ENCODE peak calls at places on chromosomes 12 and 14, in ten cellular contexts. H is germinal center; U is A549; F is SW 1271; M is activated T-cell treated with anti-CD3 and anti-CD28 coated beads, Interleukin-2, amount 50 U/mL, for 72 hours; D is naive thymus-derived CD8-positive, alpha-beta T cell; R is GF-D8; L is NCI-H1417; E is AG08395; X is EL. A is an unnamed sample.

GRCh38 chr12:9651265-9651729 is 18.2 kb upstream of the CLEC2D start:
- DNase-seq in H (no peak), U (no peak), F (peak; percentile 57), M (peak; percentile 77), D (peak; percentile 50), R (peak; percentile 57), L (no peak), E (peak; percentile 25), X (peak; percentile 86), A (peak; percentile 37)

GRCh38 chr12:59086124-59086523 is 165.8 kb upstream of the LRIG3 start:
- DNase-seq in H (no peak), U (no peak), F (no peak), M (no peak), D (no peak), R (no peak), L (peak; percentile 91), E (no peak), X (no peak), A (no peak)

GRCh38 chr14:33714527-33715222 is 236.2 kb downstream of the EGLN3 start:
- DNase-seq in H (no peak), U (no peak), F (no peak), M (no peak), D (no peak), R (no peak), L (no peak), E (peak; percentile 46), X (peak; percentile 60), A (no peak)

GRCh38 chr12:78759387-78759786 is 105.2 kb upstream of the SYT1 start:
- DNase-seq in H (no peak), U (no peak), F (no peak), M (no peak), D (no peak), R (no peak), L (no peak), E (peak; percentile 2), X (peak; percentile 12), A (no peak)

GRCh38 chr14:91412939-91413338 is 4.7 kb downstream of the CCDC88C start:
- DNase-seq in H (no peak), U (no peak), F (no peak), M (no peak), D (no peak), R (no peak), L (no peak), E (no peak), X (no peak), A (no peak)

GRCh38 chr12:120012067-120012621 is 23.1 kb downstream of the BICDL1 start:
- DNase-seq in H (peak; percentile 87), U (peak; percentile 67), F (peak; percentile 40), M (peak; percentile 86), D (peak; percentile 53), R (no peak), L (no peak), E (no peak), X (peak; percentile 6), A (peak; percentile 92)

GRCh38 chr14:83253870-83254269 is 1720.2 kb upstream of the SEL1L start:
- DNase-seq in H (no peak), U (no peak), F (no peak), M (no peak), D (no peak), R (no peak), L (no peak), E (no peak), X (no peak), A (no peak)

GRCh38 chr12:57844725-57845477 is 1.6 kb downstream of the CTDSP2 start:
- DNase-seq in H (peak; percentile 48), U (peak; percentile 71), F (peak; percentile 52), M (peak; percentile 41), D (no peak), R (no peak), L (no peak), E (peak; percentile 87), X (peak; percentile 91), A (no peak)

GRCh38 chr12:21372602-21373001 is at the start of gene IAPP:
- DNase-seq in H (no peak), U (no peak), F (no peak), M (no peak), D (no peak), R (no peak), L (no peak), E (no peak), X (no peak), A (no peak)

GRCh38 chr14:69291891-69292586 is 32.1 kb downstream of the GALNT16 start:
- DNase-seq in H (no peak), U (no peak), F (no peak), M (no peak), D (no peak), R (no peak), L (no peak), E (peak; percentile 51), X (peak; percentile 17), A (no peak)

GRCh38 chr12:2687058-2687457 is 107.7 kb upstream of the FKBP4 start:
- DNase-seq in H (no peak), U (no peak), F (no peak), M (no peak), D (no peak), R (no peak), L (no peak), E (no peak), X (no peak), A (no peak)

GRCh38 chr12:132568301-132568700 is 42.1 kb downstream of the LRCOL1 start:
- DNase-seq in H (no peak), U (no peak), F (no peak), M (no peak), D (no peak), R (no peak), L (no peak), E (no peak), X (no peak), A (no peak)

GRCh38 chr12:64107776-64108175 is 114.3 kb downstream of the KICS2 start:
- DNase-seq in H (no peak), U (no peak), F (no peak), M (no peak), D (no peak), R (no peak), L (no peak), E (no peak), X (no peak), A (no peak)

GRCh38 chr12:116360579-116361403 is 83.3 kb upstream of the MED13L start:
- DNase-seq in H (no peak), U (no peak), F (no peak), M (peak; percentile 19), D (no peak), R (no peak), L (no peak), E (no peak), X (no peak), A (no peak)

GRCh38 chr12:464484-465267 is 4.9 kb downstream of the B4GALNT3 start:
- DNase-seq in H (no peak), U (no peak), F (no peak), M (no peak), D (no peak), R (no peak), L (peak; percentile 11), E (no peak), X (no peak), A (no peak)

GRCh38 chr14:96589577-96589976 is 87.4 kb downstream of the PAPOLA start:
- DNase-seq in H (no peak), U (no peak), F (no peak), M (no peak), D (no peak), R (no peak), L (no peak), E (no peak), X (no peak), A (no peak)

GRCh38 chr12:62537544-62537943 is 70.9 kb downstream of the MON2 start:
- DNase-seq in H (no peak), U (no peak), F (peak; percentile 58), M (no peak), D (no peak), R (no peak), L (no peak), E (peak; percentile 10), X (peak; percentile 74), A (no peak)

GRCh38 chr12:57793920-57794319 is 11.3 kb downstream of the TSFM start:
- DNase-seq in H (no peak), U (no peak), F (peak; percentile 59), M (no peak), D (no peak), R (no peak), L (no peak), E (peak; percentile 72), X (peak; percentile 84), A (no peak)

GRCh38 chr14:56918849-56919574 is 108.7 kb upstream of the OTX2 start:
- DNase-seq in H (no peak), U (no peak), F (no peak), M (no peak), D (no peak), R (no peak), L (no peak), E (no peak), X (no peak), A (no peak)

GRCh38 chr12:105214141-105214540 is 21.8 kb downstream of the APPL2 start:
- DNase-seq in H (no peak), U (no peak), F (no peak), M (no peak), D (no peak), R (no peak), L (no peak), E (peak; percentile 52), X (peak; percentile 33), A (no peak)

GRCh38 chr14:73633517-73634332 is 11.1 kb upstream of the DNAL1 start:
- DNase-seq in H (peak; percentile 50), U (peak; percentile 62), F (peak; percentile 52), M (peak; percentile 71), D (peak; percentile 65), R (no peak), L (peak; percentile 70), E (peak; percentile 67), X (peak; percentile 78), A (peak; percentile 49)

GRCh38 chr12:18899678-18900317 is 161.9 kb downstream of the CAPZA3 start:
- DNase-seq in H (no peak), U (no peak), F (no peak), M (no peak), D (no peak), R (no peak), L (no peak), E (no peak), X (no peak), A (no peak)

GRCh38 chr12:132560421-132560830 is 50.0 kb downstream of the LRCOL1 start:
- DNase-seq in H (peak; percentile 38), U (peak; percentile 44), F (no peak), M (peak; percentile 29), D (peak; percentile 15), R (no peak), L (peak; percentile 42), E (no peak), X (peak; percentile 16), A (no peak)

GRCh38 chr12:38384816-38385491 is 68.4 kb downstream of the ALG10B start:
- DNase-seq in H (no peak), U (no peak), F (no peak), M (no peak), D (no peak), R (no peak), L (no peak), E (no peak), X (no peak), A (no peak)

GRCh38 chr12:52260351-52261210 is 13.9 kb upstream of the KRT86 start:
- DNase-seq in H (no peak), U (no peak), F (no peak), M (no peak), D (no peak), R (peak; percentile 57), L (no peak), E (no peak), X (peak; percentile 30), A (no peak)

GRCh38 chr14:63564318-63564717 is 21.1 kb upstream of the PPP2R5E start:
- DNase-seq in H (no peak), U (no peak), F (no peak), M (no peak), D (no peak), R (no peak), L (no peak), E (no peak), X (peak; percentile 13), A (no peak)

GRCh38 chr14:51554953-51555352 is 96.8 kb upstream of the FRMD6 start:
- DNase-seq in H (no peak), U (no peak), F (peak; percentile 42), M (no peak), D (no peak), R (no peak), L (peak; percentile 9), E (peak; percentile 58), X (peak; percentile 79), A (no peak)

GRCh38 chr14:51507556-51508511 is 143.9 kb upstream of the FRMD6 start:
- DNase-seq in H (no peak), U (no peak), F (no peak), M (no peak), D (no peak), R (no peak), L (peak; percentile 94), E (peak; percentile 75), X (peak; percentile 84), A (no peak)

A was measured in central memory CD4-positive, alpha-beta T cell.